ENCODE peak calls at places on chromosome 6, in four cellular contexts. E is HL-60, Y is stomach, H is vagina. X is an unnamed sample.

GRCh38 chr6:85628353-85628752 is 14.3 kb downstream of the SYNCRIP start:
- DNase-seq in E (no peak), Y (no peak), H (no peak), X (no peak)

GRCh38 chr6:166657531-166657930 is 30.5 kb upstream of the RPS6KA2 start:
- DNase-seq in E (no peak), H (no peak), Y (no peak), X (no peak)

GRCh38 chr6:132236744-132237143 is 164.5 kb downstream of the MOXD1 start:
- DNase-seq in E (no peak), Y (no peak), H (no peak), X (no peak)

GRCh38 chr6:24004659-24005058 is 121.4 kb upstream of the NRSN1 start:
- DNase-seq in Y (no peak), H (no peak), E (no peak), X (no peak)

GRCh38 chr6:137283940-137284910 is 65.0 kb upstream of the IFNGR1 start:
- DNase-seq in H (no peak), Y (no peak), E (no peak), X (no peak)

GRCh38 chr6:19836799-19837510 is at the start of gene ID4:
- DNase-seq in Y (peak; percentile 89), H (no peak), E (no peak), X (peak; percentile 97)

GRCh38 chr6:98716341-98716740 is 118.0 kb upstream of the POU3F2 start:
- DNase-seq in E (no peak), H (no peak), Y (no peak), X (peak; percentile 88)

GRCh38 chr6:11381801-11382513 is 149.5 kb upstream of the NEDD9 start:
- DNase-seq in E (peak; percentile 61), H (no peak), Y (peak; percentile 43), X (no peak)

GRCh38 chr6:153038378-153038777 is 35.9 kb upstream of the MTRF1L start:
- DNase-seq in H (no peak), E (no peak), Y (no peak), X (no peak)

GRCh38 chr6:166572370-166573261 is 13.9 kb downstream of the RAMACL start:
- DNase-seq in H (no peak), Y (no peak), E (no peak), X (no peak)

GRCh38 chr6:129030231-129030630 is 147.3 kb downstream of the LAMA2 start:
- DNase-seq in Y (no peak), H (no peak), E (no peak), X (no peak)

GRCh38 chr6:125253881-125254280 is 47.9 kb downstream of the HDDC2 start:
- DNase-seq in Y (no peak), H (no peak), E (no peak), X (no peak)

GRCh38 chr6:14824060-14824834 is 421.6 kb upstream of the JARID2 start:
- DNase-seq in E (no peak), Y (no peak), H (no peak), X (no peak)

GRCh38 chr6:23170044-23170443 is 600.7 kb downstream of the HDGFL1 start:
- DNase-seq in Y (no peak), E (no peak), H (no peak), X (no peak)

GRCh38 chr6:165854061-165854862 is 191.2 kb upstream of the PDE10A start:
- DNase-seq in E (no peak), Y (no peak), H (no peak), X (peak; percentile 83)

GRCh38 chr6:95216560-95216959 is 360.8 kb upstream of the MANEA start:
- DNase-seq in H (no peak), E (no peak), Y (no peak), X (no peak)

GRCh38 chr6:2181567-2181966 is 63.8 kb downstream of the GMDS start:
- DNase-seq in H (no peak), Y (no peak), E (no peak), X (no peak)

DNA sequence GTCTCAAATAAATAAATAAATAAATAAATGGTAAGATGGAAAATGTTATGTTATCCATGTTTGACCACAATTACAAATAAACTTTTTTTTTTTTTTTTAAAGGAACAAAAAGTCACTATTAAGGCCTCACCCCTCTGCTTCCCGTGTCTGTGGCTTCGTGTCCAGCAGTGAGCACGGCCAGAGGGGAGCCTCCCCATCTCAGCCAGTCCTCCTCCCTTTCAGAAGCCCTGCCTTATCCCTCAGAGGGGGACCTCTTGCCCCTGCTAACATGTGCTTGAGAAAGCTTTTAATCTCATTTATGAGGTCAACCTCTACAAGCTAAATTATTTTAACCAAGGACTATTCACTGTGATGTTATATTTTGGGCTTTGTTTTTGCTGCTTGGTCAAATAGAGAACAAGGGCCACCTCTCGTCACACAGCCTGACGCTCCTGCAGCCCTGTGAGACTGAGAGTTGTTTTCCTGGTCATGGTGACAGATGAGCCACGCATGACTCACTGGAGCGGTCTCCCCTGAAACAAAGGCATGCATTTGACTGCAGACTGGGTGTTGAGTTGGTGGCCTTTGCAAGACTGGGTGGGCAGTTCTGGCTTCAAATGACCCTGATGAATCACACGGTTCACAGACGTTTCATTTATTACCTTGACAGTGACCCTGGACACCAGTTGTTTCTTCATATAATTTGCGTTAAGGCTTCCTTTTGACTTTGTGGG is 131.8 kb downstream of the TIAM2 start:
- DNase-seq in E (no peak), Y (no peak), H (no peak), X (no peak)
- TF ChIP-seq POLR2AphosphoS5 in E (no peak), Y (no peak), H (no peak), X (no peak)

GRCh38 chr6:25369450-25370086 is 90.4 kb downstream of the CARMIL1 start:
- DNase-seq in H (no peak), Y (peak; percentile 39), E (no peak), X (peak; percentile 80)

GRCh38 chr6:25371037-25371347 is 91.8 kb downstream of the CARMIL1 start:
- DNase-seq in Y (no peak), E (no peak), H (no peak), X (no peak)

GRCh38 chr6:25366785-25367657 is 87.8 kb downstream of the CARMIL1 start:
- DNase-seq in H (no peak), Y (no peak), E (no peak), X (peak; percentile 68)

GRCh38 chr6:25370175-25371036 is 91.2 kb downstream of the CARMIL1 start:
- DNase-seq in H (no peak), E (no peak), Y (no peak), X (peak; percentile 42)

GRCh38 chr6:25369043-25369442 is 89.9 kb downstream of the CARMIL1 start:
- DNase-seq in H (no peak), Y (no peak), E (no peak), X (peak; percentile 75)
- H3K4me3 ChIP-seq in H (no peak overlapping the region), Y (peak overlapping the region; percentile 6), E (no peak overlapping the region), X (no peak overlapping the region)

GRCh38 chr6:42101186-42101657 is 41.2 kb downstream of the C6orf132 start:
- DNase-seq in Y (peak; percentile 58), H (no peak), E (no peak), X (no peak)
- H3K27ac ChIP-seq in Y (peak overlapping the region; percentile 75), H (peak overlapping the region; percentile 87), E (no peak overlapping the region), X (peak overlapping the region; percentile 32)

GRCh38 chr6:151215999-151216398 is 23.8 kb upstream of the AKAP12 start:
- DNase-seq in H (no peak), E (no peak), Y (no peak), X (no peak)

GRCh38 chr6:151209071-151209831 is 30.5 kb upstream of the AKAP12 start:
- DNase-seq in E (no peak), Y (no peak), H (no peak), X (no peak)

GRCh38 chr6:151205971-151206600 is 33.7 kb upstream of the AKAP12 start:
- DNase-seq in H (no peak), Y (no peak), E (no peak), X (no peak)

GRCh38 chr6:151213352-151213751 is 26.4 kb upstream of the AKAP12 start:
- DNase-seq in E (no peak), H (no peak), Y (no peak), X (no peak)

GRCh38 chr6:151211075-151211474 is 28.7 kb upstream of the AKAP12 start:
- DNase-seq in H (no peak), E (no peak), Y (no peak), X (no peak)
- TF ChIP-seq POLR2AphosphoS5 in H (no peak), E (no peak), Y (no peak), X (no peak)

GRCh38 chr6:38973178-38974057 is 75.2 kb upstream of the GLP1R start:
- DNase-seq in E (peak; percentile 20), H (no peak), Y (no peak), X (no peak)
- H3K4me3 ChIP-seq in E (no peak overlapping the region), H (no peak overlapping the region), Y (no peak overlapping the region), X (no peak overlapping the region)

GRCh38 chr6:70668499-70668812 is 773 bp downstream of the SMAP1 start:
- DNase-seq in Y (no peak), E (no peak), H (no peak), X (no peak)
- H3K27ac ChIP-seq in Y (peak overlapping the region; percentile 92), E (peak overlapping the region; percentile 76), H (peak overlapping the region; percentile 89), X (peak overlapping the region; percentile 92)